ENCODE peak calls at places on chromosomes 6 and 20, in four cellular contexts. F, V, C and T are unnamed samples.

GRCh38 chr6:46626228-46626909 is 26.2 kb downstream of the CYP39A1 start:
- DNase-seq in F (no peak), V (no peak), C (peak), T (peak)

GRCh38 chr6:71619836-71620235 is 266.5 kb upstream of the RIMS1 start:
- DNase-seq in F (no peak), V (no peak), C (no peak), T (no peak)

GRCh38 chr6:158467923-158468322 is 92.0 kb upstream of the TMEM181 start:
- DNase-seq in F (no peak), V (no peak), C (no peak), T (no peak)

GRCh38 chr6:30615958-30616810 is 859 bp downstream of the PPP1R10 start:
- DNase-seq in F (peak), V (no peak), C (no peak), T (peak)

GRCh38 chr6:37324131-37325033 is 29.4 kb upstream of the RNF8 start:
- DNase-seq in F (no peak), V (no peak), C (peak), T (peak)

GRCh38 chr6:164927288-164928040 is 381.9 kb downstream of the C6orf118 start:
- DNase-seq in F (peak), V (peak), C (peak), T (peak)

GRCh38 chr6:137188855-137189254 is 15.4 kb upstream of the IL22RA2 start:
- DNase-seq in F (no peak), V (no peak), C (no peak), T (peak)

GRCh38 chr6:113385020-113385431 is 472.1 kb upstream of the MARCKS start:
- DNase-seq in F (no peak), V (no peak), C (peak), T (no peak)

GRCh38 chr6:151702851-151703629 is 104.4 kb upstream of the ESR1 start:
- DNase-seq in F (no peak), V (no peak), C (no peak), T (no peak)

GRCh38 chr6:44262467-44263356 is 2.6 kb downstream of the NFKBIE start:
- DNase-seq in F (no peak), V (no peak), C (no peak), T (no peak)

GRCh38 chr6:35590622-35591066 is 77.9 kb upstream of the TULP1 start:
- DNase-seq in F (peak), V (peak), C (no peak), T (no peak)

GRCh38 chr20:11891827-11892521 is 25.7 kb upstream of the BTBD3 start:
- DNase-seq in F (peak), V (peak), C (peak), T (peak)

GRCh38 chr6:93678841-93679454 is 259.6 kb upstream of the EPHA7 start:
- DNase-seq in F (no peak), V (no peak), C (no peak), T (no peak)

GRCh38 chr6:121319112-121319553 is 15.1 kb downstream of the TBC1D32 start:
- DNase-seq in F (no peak), V (no peak), C (peak), T (peak)

GRCh38 chr6:42569102-42570028 is 5.5 kb downstream of the UBR2 start:
- DNase-seq in F (no peak), V (no peak), C (peak), T (peak)

GRCh38 chr6:26342106-26342999 is 22.6 kb upstream of the BTN3A2 start:
- DNase-seq in F (no peak), V (no peak), C (peak), T (no peak)

GRCh38 chr20:2470051-2470431 is 548 bp downstream of the SNRPB start:
- DNase-seq in F (peak), V (no peak), C (peak), T (peak)

GRCh38 chr6:160667854-160668481 is 3.9 kb upstream of the LPA start:
- DNase-seq in F (no peak), V (no peak), C (no peak), T (peak)

GRCh38 chr6:28664870-28665396 is 139.3 kb downstream of the GPX5 start:
- DNase-seq in F (no peak), V (no peak), C (no peak), T (no peak)

GRCh38 chr6:1586256-1586655 is 23.5 kb upstream of the FOXC1 start:
- DNase-seq in F (no peak), V (no peak), C (no peak), T (no peak)

GRCh38 chr6:157034433-157035230 is 257.5 kb downstream of the ARID1B start:
- DNase-seq in F (no peak), V (no peak), C (peak), T (peak)

GRCh38 chr6:123747515-123747914 is 56.1 kb upstream of the NKAIN2 start:
- DNase-seq in F (no peak), V (no peak), C (no peak), T (no peak)

GRCh38 chr20:40694246-40694645 is 5.2 kb upstream of the MAFB start:
- DNase-seq in F (no peak), V (no peak), C (no peak), T (no peak)

GRCh38 chr6:4788482-4788881 is 12.3 kb downstream of the CDYL start:
- DNase-seq in F (no peak), V (no peak), C (no peak), T (no peak)

GRCh38 chr6:65633516-65633915 is 73.5 kb downstream of the EYS start:
- DNase-seq in F (no peak), V (no peak), C (no peak), T (no peak)

GRCh38 chr6:56370591-56371198 is 123.3 kb upstream of the COL21A1 start:
- DNase-seq in F (no peak), V (peak), C (peak), T (no peak)

GRCh38 chr6:80468398-80468797 is 361.9 kb downstream of the BCKDHB start:
- DNase-seq in F (no peak), V (no peak), C (no peak), T (no peak)

GRCh38 chr20:63536241-63536977 is 767 bp downstream of the PTK6 start:
- DNase-seq in F (no peak), V (no peak), C (peak), T (peak)

GRCh38 chr6:52603000-52603795 is 26.3 kb upstream of the TRAM2 start:
- DNase-seq in F (no peak), V (no peak), C (peak), T (no peak)

GRCh38 chr6:39199541-39199940 is 29.7 kb downstream of the KCNK5 start:
- DNase-seq in F (no peak), V (no peak), C (no peak), T (no peak)

GRCh38 chr6:11329841-11330765 is 97.6 kb upstream of the NEDD9 start:
- DNase-seq in F (no peak), V (no peak), C (no peak), T (no peak)

GRCh38 chr6:159102373-159103160 is 57.8 kb upstream of the TAGAP start:
- DNase-seq in F (no peak), V (no peak), C (no peak), T (no peak)

GRCh38 chr6:88629838-88630462 is 333.5 kb downstream of the RNGTT start:
- DNase-seq in F (no peak), V (no peak), C (no peak), T (peak)

GRCh38 chr20:39310363-39311037 is 348.4 kb downstream of the DHX35 start:
- DNase-seq in F (no peak), V (no peak), C (no peak), T (no peak)

GRCh38 chr20:60010689-60011417 is 52.6 kb downstream of the CDH26 start:
- DNase-seq in F (no peak), V (no peak), C (no peak), T (no peak)

GRCh38 chr6:28002181-28002580 is 45.1 kb downstream of the OR2B6 start:
- DNase-seq in F (no peak), V (no peak), C (no peak), T (no peak)

GRCh38 chr6:15023448-15023847 is 222.4 kb upstream of the JARID2 start:
- DNase-seq in F (no peak), V (no peak), C (no peak), T (no peak)

GRCh38 chr6:55009114-55009513 is 162.5 kb downstream of the FAM83B start:
- DNase-seq in F (no peak), V (no peak), C (no peak), T (no peak)

GRCh38 chr6:78935561-78935960 is 68.2 kb downstream of the IRAK1BP1 start:
- DNase-seq in F (no peak), V (no peak), C (no peak), T (no peak)

DNA sequence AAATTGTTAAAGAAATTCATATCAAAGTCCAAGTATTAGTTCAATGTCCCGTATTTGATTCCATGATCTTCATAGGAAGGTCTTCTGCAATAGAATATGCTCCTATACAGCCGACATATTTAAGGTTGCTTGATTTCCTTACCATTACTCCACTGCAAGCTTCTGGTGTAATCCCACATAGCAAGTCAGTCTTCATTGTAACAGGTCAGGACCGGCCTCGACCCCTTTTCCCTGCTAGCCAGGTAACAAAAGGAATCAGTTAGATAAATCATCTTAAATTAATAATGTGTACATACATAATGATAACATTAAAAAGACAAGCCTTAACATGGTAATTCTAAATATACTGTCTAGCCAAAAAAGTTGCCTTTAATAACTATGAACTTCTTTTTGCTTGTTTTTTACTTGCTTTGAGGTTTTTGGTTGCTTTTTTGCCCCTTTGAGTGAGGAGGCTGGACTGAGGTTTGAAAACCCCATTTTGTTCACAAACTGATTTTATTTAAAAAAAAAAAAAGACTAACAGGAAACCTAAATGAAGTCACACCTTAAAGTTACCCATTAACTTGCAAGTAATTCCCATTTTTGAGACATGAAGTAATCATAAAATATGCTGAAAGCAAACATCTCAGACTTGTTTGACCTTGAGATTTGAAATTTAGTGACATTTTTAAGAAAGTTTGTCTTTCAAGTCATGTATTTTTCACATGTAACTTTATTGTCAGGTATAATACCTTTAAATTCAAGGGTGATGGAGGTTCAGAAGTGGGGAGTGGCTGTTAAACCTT is 19.2 kb upstream of the SNX14 start:
- DNase-seq in F (no peak), V (no peak), C (no peak), T (no peak)
- TF ChIP-seq POLR2A in F (no peak), V (no peak), C (no peak), T (no peak)

GRCh38 chr20:833121-833449 is 430 bp upstream of the FAM110A start:
- DNase-seq in F (no peak), V (no peak), C (no peak), T (no peak)

GRCh38 chr20:834151-834747 is 734 bp downstream of the FAM110A start:
- DNase-seq in F (no peak), V (no peak), C (no peak), T (no peak)

GRCh38 chr20:835220-836045 is 1.9 kb downstream of the FAM110A start:
- DNase-seq in F (peak), V (no peak), C (no peak), T (peak)

GRCh38 chr20:831956-832355 is 1.6 kb upstream of the FAM110A start:
- DNase-seq in F (no peak), V (no peak), C (no peak), T (no peak)

GRCh38 chr20:833450-834150 is at the start of gene FAM110A:
- DNase-seq in F (peak), V (peak), C (peak), T (peak)
- TF ChIP-seq POLR2A in F (no peak), V (no peak), C (no peak), T (peak)

GRCh38 chr20:45407783-45408645 is at the start of gene DBNDD2:
- DNase-seq in F (no peak), V (peak), C (no peak), T (no peak)

GRCh38 chr20:45407067-45407745 is 883 bp upstream of the DBNDD2 start:
- DNase-seq in F (peak), V (peak), C (no peak), T (no peak)

GRCh38 chr20:45404438-45404837 is 3.7 kb upstream of the DBNDD2 start:
- DNase-seq in F (no peak), V (no peak), C (no peak), T (no peak)

GRCh38 chr20:45406260-45407066 is 1.6 kb upstream of the DBNDD2 start:
- DNase-seq in F (peak), V (peak), C (no peak), T (no peak)

DNA sequence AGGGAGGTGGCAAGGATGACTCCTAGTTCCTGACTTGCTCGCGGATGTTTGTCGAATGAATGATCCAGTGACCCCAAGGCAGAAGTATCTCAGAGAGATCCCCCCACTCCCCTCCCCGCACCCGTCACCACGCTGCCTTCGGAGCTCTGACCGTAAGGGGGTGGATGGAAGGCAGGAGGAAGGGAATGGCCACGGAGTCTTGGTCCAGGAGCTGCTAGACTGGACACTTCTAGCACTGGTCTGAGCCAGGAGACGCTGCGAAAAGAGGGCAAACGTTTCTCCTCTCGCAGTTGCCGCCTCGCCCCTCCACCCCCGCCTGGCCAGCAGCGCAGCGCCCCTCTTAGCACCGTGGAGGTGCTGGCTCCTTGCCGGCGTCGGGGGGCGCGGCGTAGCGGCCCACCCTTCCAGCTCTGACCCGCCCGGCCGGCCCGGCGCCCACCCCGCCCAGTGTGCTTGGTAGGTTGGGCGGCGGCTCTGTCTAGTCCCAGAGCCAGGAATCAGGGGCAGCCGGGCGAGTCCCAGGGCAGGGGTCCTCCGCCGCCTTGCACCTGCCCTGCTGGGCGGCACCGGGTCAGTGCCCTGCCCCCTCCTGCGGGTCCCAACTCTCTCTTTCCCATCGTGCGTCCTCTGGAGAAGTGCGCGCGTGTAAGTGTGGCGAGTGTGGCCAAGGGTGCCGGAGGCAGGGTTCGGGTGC is 2.4 kb upstream of the DBNDD2 start:
- DNase-seq in F (no peak), V (peak), C (no peak), T (no peak)
- TF ChIP-seq POLR2A in F (no peak), V (no peak), C (no peak), T (no peak)

GRCh38 chr6:122423734-122424133 is 24.3 kb downstream of the HSF2 start:
- DNase-seq in F (no peak), V (no peak), C (no peak), T (no peak)
- TF ChIP-seq POLR2A in F (no peak), V (no peak), C (no peak), T (no peak)

GRCh38 chr20:47389867-47390347 is 33.4 kb upstream of the ZMYND8 start:
- DNase-seq in F (no peak), V (no peak), C (peak), T (peak)

GRCh38 chr20:47396762-47397476 is 40.4 kb upstream of the ZMYND8 start:
- DNase-seq in F (no peak), V (no peak), C (no peak), T (no peak)

GRCh38 chr20:47392721-47393073 is 36.2 kb upstream of the ZMYND8 start:
- DNase-seq in F (no peak), V (no peak), C (peak), T (peak)

GRCh38 chr20:47391276-47392010 is 34.9 kb upstream of the ZMYND8 start:
- DNase-seq in F (no peak), V (no peak), C (no peak), T (no peak)

GRCh38 chr20:47392015-47392720 is 35.7 kb upstream of the ZMYND8 start:
- DNase-seq in F (peak), V (no peak), C (peak), T (peak)
- TF ChIP-seq POLR2A in F (no peak), V (no peak), C (no peak), T (no peak)

GRCh38 chr20:22768779-22769178 is 184.4 kb upstream of the FOXA2 start:
- DNase-seq in F (no peak), V (no peak), C (no peak), T (no peak)

GRCh38 chr20:22762576-22763256 is 178.3 kb upstream of the FOXA2 start:
- DNase-seq in F (no peak), V (no peak), C (no peak), T (no peak)

GRCh38 chr20:22768266-22768665 is 183.9 kb upstream of the FOXA2 start:
- DNase-seq in F (no peak), V (no peak), C (no peak), T (no peak)

GRCh38 chr20:22757424-22758189 is 173.2 kb upstream of the FOXA2 start:
- DNase-seq in F (no peak), V (no peak), C (no peak), T (no peak)

GRCh38 chr20:22763257-22763906 is 179.0 kb upstream of the FOXA2 start:
- DNase-seq in F (no peak), V (no peak), C (no peak), T (no peak)
- TF ChIP-seq POLR2A in F (no peak), V (no peak), C (no peak), T (no peak)

DNA sequence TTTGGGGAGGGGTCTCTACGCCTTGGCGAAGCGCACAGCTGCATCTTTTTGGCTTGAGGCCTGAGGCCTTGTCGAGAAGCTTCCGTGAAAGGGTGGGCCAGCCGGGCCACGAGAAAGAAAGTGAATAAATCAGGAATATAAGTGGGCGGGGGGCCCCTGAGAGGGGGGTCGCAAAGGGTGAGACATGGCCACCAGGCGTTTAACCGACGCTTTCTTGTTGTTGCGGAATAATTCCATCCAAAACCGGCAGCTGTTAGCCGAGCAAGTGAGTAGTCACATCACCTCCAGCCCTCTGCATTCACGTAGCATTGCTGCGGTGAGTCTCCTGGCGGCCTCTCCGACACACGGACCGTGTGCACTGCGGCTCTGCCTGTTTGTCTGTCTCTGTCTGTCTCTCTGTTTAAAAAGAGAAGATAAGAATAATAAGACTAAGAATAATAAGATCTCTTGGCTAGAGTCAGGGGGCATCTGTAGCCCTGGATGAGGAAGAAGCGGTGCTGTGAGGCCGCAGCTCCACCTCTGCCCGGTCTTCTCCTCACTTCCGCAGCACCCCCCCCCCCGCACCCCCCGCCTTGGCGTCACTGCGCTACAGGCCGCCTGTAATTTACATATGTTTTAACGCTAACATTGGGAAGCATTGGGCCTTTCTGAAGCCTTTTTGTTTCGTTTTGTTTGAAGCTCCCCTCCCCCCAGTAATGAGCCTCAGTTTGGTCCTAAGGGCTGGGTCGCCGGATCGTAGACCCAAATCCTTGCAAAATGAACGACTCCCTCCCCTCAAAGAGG is 931 bp downstream of the STX16 start:
- DNase-seq in F (peak), V (no peak), C (peak), T (peak)
- TF ChIP-seq POLR2A in F (peak), V (no peak), C (no peak), T (peak)